ENCODE peak calls at places on chromosomes 3 and 15, in nine cellular contexts. C is IMR-90, D is K562, Y is mammary epithelial cell, F is GM23338, M is GM12865, B is ovary, J is heart left ventricle, E is neural progenitor cell. O is an unnamed sample.

GRCh38 chr3:61239871-61240270 is 11.4 kb downstream of the FHIT start:
- DNase-seq in C (no peak), D (no peak), Y (no peak), F (no peak), M (no peak), B (peak), J (peak), E (no peak), O (no peak)

GRCh38 chr15:79640206-79640605 is 208.1 kb downstream of the MINAR1 start:
- DNase-seq in C (peak), D (no peak), Y (peak), F (no peak), M (no peak), B (no peak), J (peak), E (no peak), O (no peak)

GRCh38 chr3:153979419-153980251 is 141.6 kb upstream of the ARHGEF26 start:
- DNase-seq in C (no peak), D (no peak), Y (no peak), F (no peak), M (no peak), B (no peak), J (no peak), E (no peak), O (no peak)

GRCh38 chr3:38268522-38268921 is 2.9 kb downstream of the SLC22A13 start:
- DNase-seq in C (no peak), D (no peak), Y (no peak), F (no peak), M (no peak), B (no peak), J (no peak), E (no peak), O (no peak)

GRCh38 chr3:53604232-53604631 is 109.8 kb downstream of the CACNA1D start:
- DNase-seq in C (no peak), D (no peak), Y (no peak), F (no peak), M (no peak), B (no peak), J (no peak), E (no peak), O (no peak)

GRCh38 chr3:7367968-7368367 is 507.1 kb downstream of the GRM7 start:
- DNase-seq in C (no peak), D (no peak), Y (no peak), F (no peak), M (no peak), B (no peak), J (no peak), E (no peak), O (no peak)

GRCh38 chr3:185851046-185851445 is 26.2 kb upstream of the IGF2BP2 start:
- DNase-seq in C (peak), D (no peak), Y (peak), F (no peak), M (no peak), B (no peak), J (no peak), E (no peak), O (no peak)

GRCh38 chr3:186083746-186084145 is 25.1 kb downstream of the ETV5 start:
- DNase-seq in C (peak), D (no peak), Y (no peak), F (peak), M (no peak), B (no peak), J (no peak), E (no peak), O (no peak)

GRCh38 chr3:153959321-153959717 is 161.9 kb upstream of the ARHGEF26 start:
- DNase-seq in C (no peak), D (no peak), Y (no peak), F (no peak), M (no peak), B (no peak), J (no peak), E (no peak), O (no peak)

GRCh38 chr3:38516669-38517068 is 20.5 kb downstream of the EXOG start:
- DNase-seq in C (no peak), D (no peak), Y (no peak), F (no peak), M (no peak), B (no peak), J (no peak), E (no peak), O (no peak)

GRCh38 chr3:34106879-34107278 is 308.4 kb downstream of the PDCD6IP start:
- DNase-seq in C (no peak), D (peak), Y (peak), F (peak), M (peak), B (no peak), J (no peak), E (peak), O (peak)

GRCh38 chr15:70361106-70361505 is 263.4 kb upstream of the TLE3 start:
- DNase-seq in C (no peak), D (no peak), Y (no peak), F (no peak), M (no peak), B (no peak), J (no peak), E (no peak), O (no peak)

GRCh38 chr15:100769975-100770340 is 109.7 kb upstream of the ALDH1A3 start:
- DNase-seq in C (no peak), D (no peak), Y (no peak), F (no peak), M (no peak), B (peak), J (no peak), E (no peak), O (no peak)

GRCh38 chr3:127038923-127039581 is 56.1 kb downstream of the PLXNA1 start:
- DNase-seq in C (no peak), D (no peak), Y (no peak), F (no peak), M (no peak), B (peak), J (no peak), E (no peak), O (no peak)

GRCh38 chr15:79035814-79036213 is 54.8 kb downstream of the RASGRF1 start:
- DNase-seq in C (no peak), D (no peak), Y (no peak), F (peak), M (no peak), B (no peak), J (no peak), E (no peak), O (no peak)

GRCh38 chr15:96349034-96349932 is 18.8 kb downstream of the NR2F2 start:
- DNase-seq in C (no peak), D (no peak), Y (no peak), F (no peak), M (no peak), B (no peak), J (no peak), E (peak), O (no peak)

GRCh38 chr15:96351801-96352593 is 21.5 kb downstream of the NR2F2 start:
- DNase-seq in C (no peak), D (no peak), Y (no peak), F (peak), M (no peak), B (peak), J (peak), E (peak), O (no peak)

GRCh38 chr15:96349933-96350292 is 19.4 kb downstream of the NR2F2 start:
- DNase-seq in C (no peak), D (no peak), Y (no peak), F (no peak), M (no peak), B (no peak), J (no peak), E (peak), O (no peak)

GRCh38 chr15:96350884-96351639 is 20.6 kb downstream of the NR2F2 start:
- DNase-seq in C (no peak), D (no peak), Y (no peak), F (no peak), M (no peak), B (no peak), J (no peak), E (no peak), O (no peak)

GRCh38 chr15:96350321-96350720 is 19.8 kb downstream of the NR2F2 start:
- DNase-seq in C (no peak), D (no peak), Y (no peak), F (no peak), M (no peak), B (no peak), J (no peak), E (peak), O (no peak)
- H3K4me3 ChIP-seq in C (no peak), D (no peak), Y (no peak), F (no peak), M (no peak), B (peak), J (no peak), E (peak), O (no peak)

GRCh38 chr3:160754855-160755747 is 930 bp upstream of the PPM1L start:
- DNase-seq in C (peak), D (peak), Y (peak), F (peak), M (peak), B (peak), J (peak), E (peak), O (peak)
- TF ChIP-seq CTCF in C (no peak), D (no peak), Y (no peak), F (no peak), M (no peak), B (no peak), J (no peak), E (no peak), O (no peak)

GRCh38 chr15:86337071-86337470 is 257.4 kb downstream of the AGBL1 start:
- DNase-seq in C (no peak), D (no peak), Y (no peak), F (no peak), M (no peak), B (no peak), J (no peak), E (no peak), O (no peak)

GRCh38 chr15:86333819-86334218 is 254.1 kb downstream of the AGBL1 start:
- DNase-seq in C (no peak), D (no peak), Y (peak), F (no peak), M (no peak), B (no peak), J (no peak), E (no peak), O (no peak)

GRCh38 chr15:86336051-86336788 is 256.5 kb downstream of the AGBL1 start:
- DNase-seq in C (no peak), D (no peak), Y (peak), F (no peak), M (no peak), B (no peak), J (no peak), E (no peak), O (no peak)
- H3K4me3 ChIP-seq in C (no peak), D (no peak), Y (peak), F (no peak), M (no peak), B (no peak), J (no peak), E (no peak), O (no peak)

GRCh38 chr15:83208357-83208661 is 686 bp upstream of the HDGFL3 start:
- DNase-seq in C (no peak), D (no peak), Y (no peak), F (peak), M (no peak), B (no peak), J (no peak), E (peak), O (no peak)
- TF ChIP-seq CTCF in C (no peak), D (no peak), Y (no peak), F (peak), M (no peak), B (no peak), J (no peak), E (peak), O (no peak)

GRCh38 chr15:85563731-85564130 is 183.3 kb downstream of the AKAP13 start:
- DNase-seq in C (no peak), D (no peak), Y (no peak), F (no peak), M (no peak), B (no peak), J (no peak), E (no peak), O (no peak)
- H3K4me3 ChIP-seq in C (no peak), D (no peak), Y (no peak), F (no peak), M (no peak), B (no peak), J (no peak), E (no peak), O (no peak)

GRCh38 chr15:98760975-98761374 is 112.6 kb downstream of the IGF1R start:
- DNase-seq in C (no peak), D (no peak), Y (no peak), F (no peak), M (no peak), B (no peak), J (no peak), E (no peak), O (no peak)
- TF ChIP-seq CTCF in C (no peak), D (no peak), Y (no peak), F (no peak), M (no peak), B (no peak), J (no peak), E (no peak), O (no peak)

DNA sequence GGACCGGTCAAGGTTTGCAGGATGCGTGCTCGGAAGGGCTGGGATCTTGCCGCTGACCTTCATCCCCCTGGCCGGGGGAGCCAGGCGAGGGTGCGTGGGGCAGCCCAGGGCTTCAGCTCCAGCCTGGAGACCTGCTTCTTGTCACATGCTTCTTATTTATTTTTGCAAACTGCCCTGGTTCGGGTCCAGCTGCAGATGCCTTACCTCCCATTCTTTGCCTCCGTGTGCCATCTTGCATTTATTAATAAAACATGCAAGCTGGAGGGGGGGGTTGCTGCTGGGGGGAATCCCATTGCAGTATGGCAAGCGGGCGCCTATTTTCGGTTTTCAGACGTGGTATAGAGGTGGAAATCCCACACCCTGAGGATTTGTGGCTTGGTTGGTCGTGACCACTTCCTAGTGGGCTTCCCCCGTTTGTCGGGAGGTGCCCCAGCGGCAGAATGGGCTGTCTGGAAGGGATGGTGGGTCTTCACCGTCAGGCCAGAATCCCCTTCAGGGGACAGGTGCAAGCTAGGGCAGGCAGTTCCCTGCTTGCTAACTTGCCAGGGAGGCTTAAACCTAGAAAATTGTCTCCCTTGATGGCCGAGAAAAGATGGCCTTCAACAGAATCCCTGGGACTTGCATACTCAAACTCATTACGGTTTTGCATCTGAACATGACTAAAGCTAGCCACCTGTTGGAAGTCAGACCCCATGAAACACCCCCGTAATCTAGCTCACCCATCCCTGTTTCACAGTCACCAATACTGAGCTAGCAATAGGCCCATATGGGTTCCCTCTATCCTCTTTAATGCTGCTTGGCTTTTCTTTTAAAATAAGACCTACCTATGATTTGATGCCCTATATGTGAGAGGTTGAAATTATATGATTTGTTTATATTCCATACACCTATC is 559 bp downstream of the TMEM266 start:
- DNase-seq in C (no peak), D (no peak), Y (no peak), F (no peak), M (peak), B (no peak), J (no peak), E (no peak), O (peak)
- H3K4me3 ChIP-seq in C (peak), D (peak), Y (peak), F (peak), M (peak), B (peak), J (peak), E (peak), O (peak)

GRCh38 chr15:37880835-37881153 is 53.6 kb upstream of the TMCO5A start:
- DNase-seq in C (no peak), D (no peak), Y (no peak), F (no peak), M (no peak), B (no peak), J (no peak), E (no peak), O (no peak)
- TF ChIP-seq CTCF in C (no peak), D (no peak), Y (no peak), F (no peak), M (no peak), B (no peak), J (no peak), E (no peak), O (no peak)

GRCh38 chr3:175397407-175397806 is 538.3 kb downstream of the NAALADL2 start:
- DNase-seq in C (no peak), D (no peak), Y (no peak), F (no peak), M (no peak), B (no peak), J (no peak), E (no peak), O (no peak)
- H3K4me3 ChIP-seq in C (no peak), D (no peak), Y (no peak), F (no peak), M (no peak), B (no peak), J (no peak), E (no peak), O (no peak)

GRCh38 chr3:66452247-66453040 is 48.4 kb downstream of the LRIG1 start:
- DNase-seq in C (no peak), D (no peak), Y (no peak), F (no peak), M (no peak), B (peak), J (no peak), E (no peak), O (no peak)
- TF ChIP-seq CTCF in C (no peak), D (no peak), Y (no peak), F (no peak), M (no peak), B (no peak), J (no peak), E (no peak), O (no peak)

O was measured in GM12864.